ENCODE peak calls at places on chromosomes 7 and 10, in four cellular contexts. I, P, F and R are unnamed samples.

GRCh38 chr7:68238204-68238805 is 1241.7 kb downstream of the TYW1 start:
- DNase-seq in F (no peak), P (no peak), I (no peak), R (no peak)

GRCh38 chr10:11300563-11300962 is 282.9 kb downstream of the CELF2 start:
- DNase-seq in P (no peak), I (no peak), F (no peak), R (no peak)

GRCh38 chr7:134613623-134614347 is 32.9 kb upstream of the BPGM start:
- DNase-seq in I (no peak), P (peak), F (no peak), R (no peak)

GRCh38 chr7:50068850-50069551 is 24.0 kb downstream of the ZPBP start:
- DNase-seq in P (peak), I (no peak), F (no peak), R (no peak)

GRCh38 chr7:22666732-22667131 is 60.3 kb upstream of the IL6 start:
- DNase-seq in P (peak), I (no peak), F (no peak), R (no peak)

GRCh38 chr10:5604946-5605345 is 61.4 kb downstream of the ASB13 start:
- DNase-seq in I (no peak), F (no peak), P (no peak), R (no peak)

GRCh38 chr7:22329816-22330524 is 27.0 kb downstream of the RAPGEF5 start:
- DNase-seq in I (no peak), F (no peak), P (no peak), R (no peak)

GRCh38 chr10:18303851-18304800 is 163.9 kb downstream of the CACNB2 start:
- DNase-seq in P (no peak), I (peak), F (no peak), R (peak)

GRCh38 chr7:134044682-134045081 is 82.5 kb upstream of the LRGUK start:
- DNase-seq in P (peak), F (no peak), I (no peak), R (no peak)

GRCh38 chr7:44695756-44696155 is 52.9 kb upstream of the ZMIZ2 start:
- DNase-seq in P (no peak), F (no peak), I (no peak), R (no peak)

GRCh38 chr10:111093741-111094380 is 17.0 kb downstream of the ADRA2A start:
- DNase-seq in P (peak), I (no peak), F (no peak), R (no peak)

GRCh38 chr7:126541416-126541815 is 711.3 kb downstream of the GRM8 start:
- DNase-seq in F (no peak), P (no peak), I (no peak), R (no peak)

GRCh38 chr7:127690337-127690736 is 38.3 kb downstream of the SND1 start:
- DNase-seq in P (no peak), I (no peak), F (no peak), R (no peak)

GRCh38 chr10:102509387-102509786 is 5.6 kb downstream of the SUFU start:
- DNase-seq in F (no peak), I (no peak), P (peak), R (no peak)

GRCh38 chr7:128352138-128352537 is 8.4 kb upstream of the RBM28 start:
- DNase-seq in P (peak), I (no peak), F (no peak), R (no peak)

GRCh38 chr7:158141806-158142518 is 445.7 kb downstream of the PTPRN2 start:
- DNase-seq in P (no peak), F (no peak), I (no peak), R (no peak)

GRCh38 chr7:86209036-86209435 is 434.7 kb upstream of the GRM3 start:
- DNase-seq in F (no peak), P (no peak), I (no peak), R (no peak)

GRCh38 chr10:67861750-67862460 is 22.6 kb upstream of the SIRT1 start:
- DNase-seq in P (no peak), I (no peak), F (no peak), R (peak)

GRCh38 chr7:122886357-122887081 is at the start of gene CADPS2:
- DNase-seq in P (peak), I (peak), F (no peak), R (peak)

GRCh38 chr10:15879058-15879457 is 18.8 kb upstream of the MINDY3 start:
- DNase-seq in P (peak), F (no peak), I (peak), R (no peak)

GRCh38 chr7:90717286-90718060 is 121.4 kb downstream of the CDK14 start:
- DNase-seq in P (peak), F (no peak), I (no peak), R (no peak)

GRCh38 chr7:16668049-16668858 is 22.3 kb downstream of the BZW2 start:
- DNase-seq in P (peak), F (no peak), I (no peak), R (no peak)

GRCh38 chr10:18793951-18794350 is 134.7 kb downstream of the ARL5B start:
- DNase-seq in I (no peak), P (peak), F (no peak), R (no peak)

GRCh38 chr7:47382200-47382599 is 199.7 kb downstream of the TNS3 start:
- DNase-seq in I (no peak), F (no peak), P (no peak), R (no peak)